ENCODE peak calls at places on chromosome 2, in four cellular contexts. L is AG04450, O is A549, H is breast epithelium. Y is an unnamed sample.

GRCh38 chr2:1802046-1802445 is 57.7 kb upstream of the PXDN start:
- DNase-seq in L (no peak), O (no peak), H (no peak), Y (no peak)

GRCh38 chr2:9412756-9413155 is 10.6 kb downstream of the ITGB1BP1 start:
- DNase-seq in H (no peak), O (no peak), L (no peak), Y (no peak)

GRCh38 chr2:189360861-189361260 is 80.4 kb upstream of the WDR75 start:
- DNase-seq in H (no peak), O (no peak), L (no peak), Y (no peak)

GRCh38 chr2:24382363-24383021 is 22.2 kb upstream of the ITSN2 start:
- DNase-seq in H (no peak), L (peak; percentile 24), O (peak; percentile 80), Y (peak; percentile 26)

GRCh38 chr2:43605079-43605655 is 9.3 kb upstream of the THADA start:
- DNase-seq in L (no peak), O (peak; percentile 69), H (no peak), Y (no peak)

GRCh38 chr2:198424112-198424511 is 619.7 kb downstream of the PLCL1 start:
- DNase-seq in O (no peak), L (no peak), H (no peak), Y (no peak)

GRCh38 chr2:44358498-44358897 is 2.8 kb downstream of the PREPL start:
- DNase-seq in L (no peak), O (no peak), H (no peak), Y (peak; percentile 30)

GRCh38 chr2:204468689-204469429 is 76.4 kb upstream of the PARD3B start:
- DNase-seq in H (no peak), L (no peak), O (no peak), Y (no peak)

GRCh38 chr2:1205853-1206252 is 207.4 kb upstream of the TPO start:
- DNase-seq in L (no peak), H (no peak), O (no peak), Y (no peak)

GRCh38 chr2:178799305-178799704 is 7.9 kb downstream of the TTN start:
- DNase-seq in L (no peak), H (no peak), O (no peak), Y (no peak)
- H3K27ac ChIP-seq in L (no peak overlapping the region), H (no peak overlapping the region), O (no peak overlapping the region), Y (no peak overlapping the region)

DNA sequence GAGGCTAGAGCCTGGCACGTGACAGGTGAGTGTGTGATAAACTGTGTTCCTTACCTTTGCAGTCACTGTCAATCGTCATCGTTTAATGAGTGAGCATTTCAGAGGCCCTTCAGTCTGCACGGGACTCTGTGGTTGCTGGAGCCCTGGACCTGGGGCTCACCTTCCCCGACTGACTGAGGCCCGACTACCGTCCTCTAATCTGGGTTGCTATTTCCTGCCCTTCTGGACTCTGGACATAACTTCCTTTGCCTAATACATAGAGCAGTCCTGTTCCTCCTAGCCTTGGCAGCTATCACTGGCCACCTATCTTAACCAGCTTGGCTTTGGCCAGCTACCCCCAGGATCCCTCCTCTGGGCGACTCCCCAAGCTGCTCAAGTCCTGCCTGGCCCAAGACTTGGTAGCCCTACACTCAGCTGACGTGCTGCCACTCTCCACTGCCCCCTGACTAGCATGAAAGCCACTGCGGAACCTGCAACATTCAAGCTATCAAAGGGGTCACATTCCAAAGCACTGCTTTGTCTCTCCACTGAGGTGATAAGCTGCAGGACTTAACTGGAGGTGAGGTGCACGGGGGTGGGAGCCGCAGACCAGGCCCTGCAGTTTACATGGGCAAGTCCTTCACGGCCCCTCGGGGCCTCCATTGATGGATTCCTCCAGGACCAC is 11.1 kb upstream of the RAB17 start:
- DNase-seq in H (no peak), L (no peak), O (no peak), Y (no peak)
- H3K27ac ChIP-seq in H (peak overlapping the region; percentile 90), L (no peak overlapping the region), O (no peak overlapping the region), Y (no peak overlapping the region)

DNA sequence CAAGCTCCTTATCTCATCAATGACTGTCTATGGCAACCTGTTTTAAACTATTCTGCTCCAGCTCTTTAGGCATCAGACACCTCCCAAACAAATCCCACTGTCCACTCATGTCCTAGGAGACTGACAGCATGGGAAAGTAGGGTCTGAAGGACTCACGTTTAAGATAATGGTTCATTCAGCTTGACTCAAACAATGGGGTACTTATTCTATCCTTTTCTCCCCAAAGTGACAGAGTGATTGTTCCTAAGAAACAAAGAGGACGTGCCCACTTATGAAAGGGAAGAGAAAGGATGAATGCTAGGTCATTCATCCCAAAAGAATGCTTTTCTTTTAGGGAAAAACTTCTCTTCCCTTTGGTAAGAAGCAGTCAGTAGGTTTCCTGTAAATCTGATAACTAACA is 41.9 kb downstream of the ALK start:
- DNase-seq in O (no peak), L (no peak), H (no peak), Y (no peak)
- H3K27ac ChIP-seq in O (no peak overlapping the region), L (no peak overlapping the region), H (no peak overlapping the region), Y (no peak overlapping the region)

DNA sequence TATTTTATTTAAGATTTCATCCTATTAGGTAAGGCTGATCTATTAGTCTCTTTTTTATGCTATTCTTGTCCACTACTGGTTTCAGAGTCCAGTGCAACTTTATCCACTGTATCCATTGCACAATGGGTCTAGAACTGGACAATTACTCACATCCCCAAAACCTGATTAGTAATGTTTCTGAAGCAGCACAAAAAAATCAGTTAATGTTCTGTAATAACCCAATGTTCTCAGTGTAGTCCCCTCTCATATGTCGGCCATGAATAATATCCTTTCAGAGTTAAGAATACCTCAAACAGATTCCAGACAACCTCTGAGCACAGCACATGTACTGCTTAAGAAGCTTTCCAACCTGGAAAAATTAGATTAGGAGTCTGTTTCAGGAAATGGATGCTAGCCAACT is 29.7 kb downstream of the MGAT4A start:
- DNase-seq in L (no peak), H (no peak), O (no peak), Y (no peak)
- H3K27ac ChIP-seq in L (no peak overlapping the region), H (peak overlapping the region; percentile 72), O (no peak overlapping the region), Y (no peak overlapping the region)

GRCh38 chr2:152513029-152513428 is 178.1 kb downstream of the FMNL2 start:
- DNase-seq in H (no peak), O (no peak), L (no peak), Y (no peak)
- H3K27ac ChIP-seq in H (no peak overlapping the region), O (peak overlapping the region; percentile 77), L (no peak overlapping the region), Y (no peak overlapping the region)

GRCh38 chr2:217858519-217859466 is 144.0 kb downstream of the TNS1 start:
- DNase-seq in O (no peak), L (peak; percentile 76), H (no peak), Y (no peak)
- H3K27ac ChIP-seq in O (no peak overlapping the region), L (peak overlapping the region; percentile 74), H (peak overlapping the region; percentile 85), Y (no peak overlapping the region)

DNA sequence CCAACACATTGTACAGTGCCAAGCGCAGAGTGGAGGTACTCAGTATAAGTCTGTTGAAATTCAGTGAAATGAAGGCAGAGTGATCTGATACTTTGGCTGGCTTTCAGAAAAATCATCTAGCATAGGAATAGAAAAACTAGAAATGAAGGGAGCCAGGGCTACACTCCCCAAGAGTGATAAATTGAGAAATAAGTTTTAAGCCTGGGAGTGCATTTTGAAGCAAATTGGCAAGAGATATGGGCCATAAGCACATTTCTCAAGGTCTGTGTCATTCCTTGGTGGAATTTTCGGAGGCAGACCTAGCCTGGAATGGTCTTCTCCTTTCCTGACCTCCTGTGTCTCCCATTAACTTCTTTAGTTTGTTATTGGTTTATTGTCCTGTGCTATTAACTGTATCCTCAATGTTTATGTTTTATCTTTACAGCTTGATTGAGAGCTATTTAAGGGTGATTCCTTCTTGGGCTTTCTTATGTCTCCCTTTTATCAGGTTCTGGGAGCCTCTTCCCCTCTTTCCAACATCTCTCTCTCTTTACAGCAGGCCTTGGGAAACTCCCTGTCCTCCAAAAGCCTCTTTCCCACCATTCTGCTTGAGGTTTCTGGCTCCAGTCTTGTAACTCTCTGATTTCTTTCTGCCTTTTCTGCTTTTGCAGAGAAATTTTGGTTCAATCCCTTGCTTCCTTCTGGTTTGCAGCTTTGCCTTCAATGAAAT is 649.5 kb downstream of the SLC4A3 start:
- DNase-seq in O (no peak), H (no peak), L (no peak), Y (no peak)
- H3K27ac ChIP-seq in O (peak overlapping the region; percentile 89), H (no peak overlapping the region), L (peak overlapping the region; percentile 78), Y (no peak overlapping the region)

GRCh38 chr2:219158586-219158985 is 2.0 kb downstream of the NHEJ1 start:
- DNase-seq in H (no peak), L (no peak), O (no peak), Y (no peak)

GRCh38 chr2:219163156-219163555 is 2.5 kb upstream of the NHEJ1 start:
- DNase-seq in O (no peak), L (no peak), H (no peak), Y (no peak)

GRCh38 chr2:219160186-219161017 is at the start of gene NHEJ1:
- DNase-seq in H (peak; percentile 96), O (peak; percentile 94), L (peak; percentile 82), Y (peak; percentile 93)

GRCh38 chr2:219159771-219160185 is 837 bp downstream of the NHEJ1 start:
- DNase-seq in H (no peak), L (no peak), O (no peak), Y (no peak)

DNA sequence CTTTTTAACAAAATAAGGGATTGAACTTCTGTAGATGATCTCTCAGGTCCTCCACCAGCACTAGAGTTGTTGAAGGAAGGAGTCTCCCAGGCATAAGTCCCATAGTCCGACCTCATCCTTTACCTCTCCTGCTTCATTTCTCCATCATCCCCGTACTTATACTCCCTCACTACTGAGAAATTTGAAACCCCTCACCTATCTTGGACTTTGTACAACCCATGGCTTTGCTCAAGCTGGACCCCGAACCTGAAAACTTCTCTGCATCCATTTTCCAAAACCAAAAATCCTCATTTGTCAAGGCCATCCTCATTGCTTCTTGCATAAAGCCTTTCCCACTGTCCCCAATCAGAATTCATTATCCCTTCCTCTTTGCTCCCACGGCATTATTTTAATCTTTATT is 482 bp upstream of the NHEJ1 start:
- DNase-seq in H (no peak), O (no peak), L (no peak), Y (no peak)
- H3K27ac ChIP-seq in H (peak overlapping the region; percentile 95), O (peak overlapping the region; percentile 91), L (peak overlapping the region; percentile 24), Y (peak overlapping the region; percentile 74)

GRCh38 chr2:167480986-167481309 is 592.7 kb downstream of the XIRP2 start:
- DNase-seq in L (no peak), H (no peak), O (no peak), Y (no peak)
- H3K27ac ChIP-seq in L (no peak overlapping the region), H (no peak overlapping the region), O (no peak overlapping the region), Y (no peak overlapping the region)

Y was measured in CD8-positive, alpha-beta memory T cell.